ENCODE peak calls at places on chromosomes 13 and 19, in ten cellular contexts. D, G, S, Z, K, F, N, A, U and L are unnamed samples.

GRCh38 chr19:46697142-46697960 is 19.6 kb downstream of the PRKD2 start:
- DNase-seq in S (no peak), Z (peak), N (peak), U (peak), D (peak), A (no peak), G (peak), K (no peak), F (peak), L (peak)

GRCh38 chr13:90531744-90532143 is 815.7 kb upstream of the MIR17HG start:
- DNase-seq in G (no peak), S (no peak), F (no peak), K (no peak), N (no peak), Z (no peak), A (no peak), D (no peak), U (no peak), L (no peak)

GRCh38 chr19:588093-588742 is 1.5 kb upstream of the HCN2 start:
- DNase-seq in D (peak), A (peak), S (peak), U (no peak), Z (peak), F (peak), N (no peak), K (no peak), G (no peak), L (peak)

GRCh38 chr19:46579286-46579944 is 21.7 kb upstream of the CALM3 start:
- DNase-seq in S (no peak), D (no peak), K (no peak), G (no peak), Z (no peak), U (no peak), N (no peak), F (no peak), A (peak), L (peak)

GRCh38 chr13:49374585-49375290 is 69.1 kb downstream of the CAB39L start:
- DNase-seq in S (no peak), D (no peak), N (no peak), G (no peak), K (peak), U (no peak), A (no peak), Z (no peak), F (peak), L (no peak)

GRCh38 chr19:54518844-54519243 is 16.2 kb downstream of the LAIR2 start:
- DNase-seq in U (no peak), K (no peak), F (no peak), A (no peak), D (no peak), G (no peak), Z (no peak), N (no peak), S (no peak), L (no peak)

GRCh38 chr13:44423824-44424223 is 50.2 kb downstream of the SERP2 start:
- DNase-seq in A (no peak), F (no peak), K (no peak), G (no peak), U (no peak), S (no peak), Z (no peak), D (no peak), N (no peak), L (no peak)

GRCh38 chr13:112442483-112443090 is 66.4 kb downstream of the SPACA7 start:
- DNase-seq in D (peak), G (peak), K (no peak), U (no peak), Z (peak), S (no peak), A (no peak), N (no peak), F (no peak), L (no peak)

GRCh38 chr13:113216165-113217056 is 7.0 kb downstream of the CUL4A start:
- DNase-seq in F (peak), S (peak), Z (peak), G (no peak), N (no peak), K (no peak), D (no peak), U (no peak), A (no peak), L (peak)

GRCh38 chr19:28884786-28885476 is 328.0 kb downstream of the UQCRFS1 start:
- DNase-seq in U (no peak), F (no peak), Z (no peak), K (no peak), G (no peak), N (no peak), S (no peak), A (no peak), D (no peak), L (no peak)

GRCh38 chr13:38606697-38607096 is 80.2 kb upstream of the FREM2 start:
- DNase-seq in S (no peak), N (no peak), G (no peak), Z (no peak), A (no peak), F (no peak), D (no peak), U (no peak), K (no peak), L (no peak)

GRCh38 chr19:54388001-54388802 is 23.5 kb upstream of the LAIR1 start:
- DNase-seq in G (no peak), N (no peak), F (no peak), A (peak), K (no peak), S (no peak), Z (peak), D (peak), U (no peak), L (peak)

GRCh38 chr19:16888629-16889371 is at the start of gene F2RL3:
- DNase-seq in G (peak), U (peak), D (peak), N (no peak), A (peak), Z (peak), F (no peak), K (no peak), S (no peak), L (no peak)

GRCh38 chr19:11538232-11539036 is at the start of gene CNN1:
- DNase-seq in U (peak), G (no peak), F (peak), A (no peak), D (no peak), N (no peak), S (no peak), K (peak), Z (no peak), L (peak)

GRCh38 chr13:41565221-41565620 is 107.9 kb downstream of the RGCC start:
- DNase-seq in D (no peak), S (no peak), N (no peak), F (peak), K (peak), G (no peak), A (no peak), Z (no peak), U (no peak), L (no peak)

GRCh38 chr13:41960195-41960699 is 662 bp downstream of the VWA8 start:
- DNase-seq in S (no peak), D (no peak), A (no peak), F (peak), U (no peak), N (no peak), G (no peak), K (no peak), Z (no peak), L (peak)

GRCh38 chr19:6229216-6229913 is 50.4 kb downstream of the MLLT1 start:
- DNase-seq in A (no peak), Z (no peak), S (no peak), F (no peak), U (no peak), K (no peak), D (peak), N (no peak), G (no peak), L (no peak)

GRCh38 chr19:2044709-2045500 is 6.1 kb downstream of the MKNK2 start:
- DNase-seq in A (peak), S (no peak), Z (no peak), D (no peak), G (peak), F (no peak), N (no peak), U (no peak), K (no peak), L (no peak)

GRCh38 chr19:32555786-32556185 is 25.2 kb upstream of the PDCD5 start:
- DNase-seq in S (no peak), F (no peak), N (no peak), Z (no peak), G (no peak), K (no peak), U (no peak), D (no peak), A (no peak), L (no peak)

GRCh38 chr19:42155796-42156195 is 23.6 kb upstream of the POU2F2 start:
- DNase-seq in D (no peak), N (no peak), F (no peak), G (no peak), S (no peak), Z (no peak), K (no peak), A (no peak), U (no peak), L (no peak)

GRCh38 chr13:94483970-94484369 is 4.5 kb upstream of the DCT start:
- DNase-seq in K (no peak), F (peak), N (peak), G (no peak), Z (no peak), U (no peak), D (no peak), S (no peak), A (no peak), L (no peak)

GRCh38 chr13:45511310-45512147 is 46.8 kb downstream of the COG3 start:
- DNase-seq in A (peak), Z (peak), N (no peak), S (peak), U (no peak), F (peak), D (no peak), G (no peak), K (peak), L (peak)

GRCh38 chr13:74070513-74070912 is 63.7 kb downstream of the KLF12 start:
- DNase-seq in K (no peak), F (no peak), D (no peak), Z (no peak), U (no peak), G (no peak), A (no peak), S (no peak), N (no peak), L (no peak)

GRCh38 chr19:41554902-41555301 is 21.1 kb upstream of the CEACAM21 start:
- DNase-seq in F (no peak), U (no peak), D (no peak), N (no peak), S (no peak), Z (no peak), G (no peak), A (no peak), K (no peak), L (no peak)

GRCh38 chr19:16661480-16662034 is 618 bp downstream of the TMEM38A start:
- DNase-seq in A (no peak), F (no peak), G (peak), U (peak), N (peak), D (peak), Z (peak), K (no peak), S (no peak), L (peak)

GRCh38 chr19:38898788-38899446 is 501 bp downstream of the SIRT2 start:
- DNase-seq in N (no peak), S (no peak), K (no peak), D (no peak), Z (peak), U (no peak), G (no peak), F (peak), A (no peak), L (peak)

GRCh38 chr13:31175847-31176536 is 14.3 kb upstream of the HSPH1 start:
- DNase-seq in S (no peak), G (no peak), N (no peak), A (no peak), U (no peak), K (no peak), D (no peak), Z (no peak), F (peak), L (no peak)

GRCh38 chr13:31172535-31172934 is 10.8 kb upstream of the HSPH1 start:
- DNase-seq in G (no peak), K (peak), A (no peak), Z (no peak), N (no peak), U (no peak), D (no peak), S (peak), F (peak), L (no peak)

GRCh38 chr13:31179241-31179640 is 17.5 kb upstream of the HSPH1 start:
- DNase-seq in N (no peak), A (no peak), S (no peak), U (no peak), G (no peak), Z (no peak), F (no peak), K (no peak), D (no peak), L (no peak)

GRCh38 chr13:31172001-31172400 is 10.3 kb upstream of the HSPH1 start:
- DNase-seq in F (peak), Z (no peak), G (no peak), S (no peak), N (no peak), K (no peak), A (no peak), D (no peak), U (no peak), L (no peak)

GRCh38 chr13:31174018-31174417 is 12.3 kb upstream of the HSPH1 start:
- DNase-seq in S (no peak), F (peak), G (no peak), U (no peak), Z (no peak), N (no peak), K (peak), A (no peak), D (no peak), L (no peak)
- TF ChIP-seq CTCF in S (no peak), F (peak), G (no peak), U (no peak), Z (no peak), N (no peak), K (peak), A (no peak), D (no peak), L (no peak)

DNA sequence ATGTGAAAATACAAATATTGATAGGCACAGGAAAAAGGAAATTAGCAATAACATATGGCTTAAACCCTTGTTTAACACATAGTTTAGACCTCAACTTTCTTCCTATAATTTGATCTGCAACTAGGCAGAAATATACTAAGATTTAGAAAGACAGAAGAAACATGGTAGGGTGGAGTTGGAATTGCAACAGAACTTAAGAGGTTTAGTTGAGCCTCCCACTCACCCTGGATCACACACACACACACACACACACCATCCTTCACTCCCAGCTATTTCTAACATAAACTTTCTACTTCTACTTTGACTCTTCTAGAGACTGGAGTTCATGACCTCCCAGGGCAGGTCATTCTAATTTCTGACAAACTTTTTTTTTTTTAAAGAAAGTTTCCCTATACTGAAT is 47.4 kb downstream of the FLT3 start:
- DNase-seq in N (no peak), A (no peak), K (no peak), F (no peak), S (no peak), Z (no peak), D (no peak), U (no peak), G (no peak), L (no peak)
- TF ChIP-seq CTCF in N (no peak), A (no peak), K (no peak), F (no peak), S (no peak), Z (no peak), D (no peak), U (no peak), G (no peak), L (no peak)

GRCh38 chr19:30437869-30438268 is 65.7 kb downstream of the ZNF536 start:
- DNase-seq in U (no peak), S (no peak), F (no peak), Z (no peak), N (no peak), K (no peak), G (no peak), D (no peak), A (no peak), L (no peak)
- TF ChIP-seq CTCF in U (no peak), S (no peak), F (no peak), Z (no peak), N (no peak), K (no peak), G (no peak), D (no peak), A (no peak), L (no peak)

DNA sequence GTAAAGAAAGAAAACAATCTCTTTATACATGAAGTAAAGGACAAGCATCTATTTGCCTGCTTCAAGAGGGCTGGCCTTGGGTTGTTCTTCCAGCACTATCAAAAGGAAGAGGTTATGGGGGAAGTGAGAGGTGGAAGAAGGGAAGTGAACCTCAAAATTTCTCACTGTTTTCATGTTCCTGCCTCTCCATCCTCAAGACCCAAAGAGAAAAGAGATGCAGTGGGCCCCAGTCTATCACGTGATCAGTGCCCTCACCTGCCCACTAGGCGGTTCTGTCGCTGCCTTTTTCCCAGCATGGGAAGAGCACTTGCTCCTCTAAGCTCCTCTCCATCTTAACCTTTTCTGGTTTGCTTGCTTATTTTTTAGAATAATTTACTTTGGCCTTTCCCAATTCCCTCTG is 6.2 kb upstream of the USP12 start:
- DNase-seq in K (no peak), F (no peak), U (no peak), A (peak), S (no peak), Z (peak), D (no peak), N (no peak), G (no peak), L (no peak)
- TF ChIP-seq CTCF in K (no peak), F (no peak), U (no peak), A (no peak), S (no peak), Z (no peak), D (no peak), N (no peak), G (no peak), L (no peak)

GRCh38 chr13:98742961-98743360 is 9.5 kb downstream of the SLC15A1 start:
- DNase-seq in K (no peak), N (no peak), D (no peak), S (no peak), A (no peak), F (no peak), Z (no peak), G (no peak), U (no peak), L (no peak)

GRCh38 chr13:98743377-98743776 is 9.1 kb downstream of the SLC15A1 start:
- DNase-seq in D (no peak), N (no peak), F (no peak), Z (no peak), U (no peak), A (no peak), K (no peak), S (no peak), G (no peak), L (no peak)

GRCh38 chr13:98739023-98739422 is 13.4 kb downstream of the SLC15A1 start:
- DNase-seq in Z (no peak), N (no peak), U (no peak), K (no peak), A (no peak), G (no peak), F (no peak), D (no peak), S (no peak), L (no peak)

GRCh38 chr13:98740131-98740530 is 12.3 kb downstream of the SLC15A1 start:
- DNase-seq in U (no peak), N (no peak), S (no peak), Z (no peak), G (no peak), F (no peak), A (no peak), D (peak), K (no peak), L (no peak)

GRCh38 chr13:98741741-98742435 is 10.6 kb downstream of the SLC15A1 start:
- DNase-seq in G (no peak), D (peak), S (no peak), F (peak), Z (no peak), N (no peak), A (no peak), K (no peak), U (no peak), L (no peak)
- TF ChIP-seq CTCF in G (no peak), D (no peak), S (no peak), F (no peak), Z (no peak), N (no peak), A (no peak), K (no peak), U (no peak), L (no peak)

DNA sequence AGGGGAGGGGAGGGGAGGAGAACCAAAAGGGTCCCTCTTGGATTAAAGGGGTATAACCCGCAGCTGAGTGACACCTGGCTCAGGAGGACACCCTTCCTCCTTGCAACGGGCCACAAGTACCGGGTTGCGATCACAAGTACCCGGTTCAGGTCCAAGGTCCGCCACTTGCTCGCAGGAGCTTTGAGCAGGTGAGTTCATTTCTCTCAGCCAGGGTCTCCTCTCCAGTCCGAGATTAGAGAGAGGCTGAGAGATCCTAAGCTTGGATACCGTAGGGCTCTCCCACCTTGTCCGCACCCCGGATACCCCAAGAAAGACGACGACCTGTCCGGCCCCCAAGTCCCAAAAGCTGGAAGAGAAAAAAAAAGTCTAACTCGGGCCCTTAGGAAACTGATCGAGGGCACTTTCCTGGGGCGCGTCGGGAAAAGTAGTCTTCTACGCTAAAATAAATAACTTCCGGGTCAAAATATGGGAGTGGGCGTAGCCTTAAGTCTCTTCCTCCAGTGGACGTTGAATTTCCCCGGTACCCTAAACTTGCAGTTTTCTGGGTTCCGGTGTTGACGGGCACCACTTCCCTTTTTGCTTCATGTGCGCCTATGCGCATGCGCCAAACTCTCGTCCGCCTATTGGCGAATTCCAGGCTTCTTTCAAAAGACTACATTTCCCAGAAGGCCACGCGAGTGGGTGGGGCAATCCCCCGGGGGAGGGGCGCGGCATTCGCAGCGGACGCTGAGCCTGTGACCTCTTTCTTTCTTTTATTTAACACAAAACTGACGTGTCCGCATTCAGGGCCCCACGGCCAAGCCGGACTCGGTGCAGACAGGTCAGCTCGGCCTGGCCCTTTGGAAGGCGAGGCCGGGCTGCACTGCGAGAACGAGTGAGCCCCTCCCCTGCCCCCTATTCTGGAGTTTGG is 4.4 kb downstream of the C19orf67 start:
- DNase-seq in D (peak), K (peak), F (peak), Z (peak), G (peak), A (peak), N (peak), S (peak), U (peak), L (peak)
- TF ChIP-seq CTCF in D (no peak), K (no peak), F (no peak), Z (no peak), G (no peak), A (no peak), N (no peak), S (no peak), U (no peak), L (no peak)

GRCh38 chr13:110028311-110028710 is 241.9 kb upstream of the IRS2 start:
- DNase-seq in D (no peak), N (no peak), G (no peak), F (no peak), K (no peak), U (no peak), S (no peak), A (no peak), Z (no peak), L (no peak)
- TF ChIP-seq CTCF in D (no peak), N (no peak), G (no peak), F (no peak), K (no peak), U (no peak), S (no peak), A (no peak), Z (no peak), L (no peak)